ENCODE peak calls at places on chromosomes 1 and 21, in four cellular contexts. C is NCI-H1092; F is stimulated activated CD4-positive, alpha-beta T cell treated with anti-CD3 and anti-CD28 coated beads, Interleukin-2, amount 100 ng/mL, for 48 hours; B is G401. M is an unnamed sample.
A peak's percentile ranks its signal among the peaks of the same experiment; 100 is the strongest.

GRCh38 chr1:223258751-223259177 is 105.2 kb downstream of the SUSD4 start:
- DNase-seq in C (no peak), F (no peak), B (no peak), M (no peak)

GRCh38 chr1:230868736-230869385 is 540 bp upstream of the C1orf198 start:
- DNase-seq in B (peak; percentile 41), C (peak; percentile 38), F (no peak), M (peak; percentile 69)

GRCh38 chr1:161082996-161083742 is 6.2 kb downstream of the NECTIN4 start:
- DNase-seq in B (no peak), C (no peak), F (no peak), M (no peak)

GRCh38 chr1:192186197-192186596 is 27.9 kb downstream of the RGS18 start:
- DNase-seq in C (no peak), B (no peak), F (no peak), M (no peak)

GRCh38 chr1:84722794-84723193 is 32.5 kb upstream of the SSX2IP start:
- DNase-seq in C (no peak), F (no peak), B (no peak), M (no peak)

GRCh38 chr1:185965870-185966269 is 231.7 kb downstream of the HMCN1 start:
- DNase-seq in F (no peak), B (no peak), C (no peak), M (no peak)

GRCh38 chr1:13749543-13750307 is 49.7 kb downstream of the PRDM2 start:
- DNase-seq in C (peak; percentile 40), B (peak; percentile 21), F (peak; percentile 48), M (peak; percentile 85)

GRCh38 chr1:166956872-166957271 is 18.5 kb downstream of the ILDR2 start:
- DNase-seq in F (no peak), B (no peak), C (no peak), M (no peak)

GRCh38 chr1:228101994-228102790 is 933 bp downstream of the C1orf35 start:
- DNase-seq in C (no peak), F (no peak), B (no peak), M (peak; percentile 77)

GRCh38 chr1:239169276-239169675 is 217.1 kb upstream of the CHRM3 start:
- DNase-seq in C (no peak), F (no peak), B (no peak), M (no peak)

GRCh38 chr21:34126269-34126668 is 52.9 kb downstream of the MRPS6 start:
- DNase-seq in C (no peak), F (no peak), B (no peak), M (no peak)

GRCh38 chr1:44297695-44298400 is 57.2 kb downstream of the ERI3 start:
- DNase-seq in B (no peak), F (no peak), C (no peak), M (no peak)

GRCh38 chr1:221712776-221713431 is 29.0 kb downstream of the DUSP10 start:
- DNase-seq in C (no peak), F (peak; percentile 58), B (no peak), M (no peak)

GRCh38 chr1:25484096-25484495 is 53.4 kb downstream of the MACO1 start:
- DNase-seq in F (no peak), B (peak; percentile 86), C (peak; percentile 54), M (no peak)

GRCh38 chr21:25871566-25871965 is 136.8 kb downstream of the GABPA start:
- DNase-seq in B (no peak), F (no peak), C (no peak), M (no peak)

GRCh38 chr1:237736372-237737029 is 154.2 kb downstream of the ZP4 start:
- DNase-seq in B (peak; percentile 10), F (no peak), C (peak; percentile 13), M (no peak)

GRCh38 chr1:208885046-208885445 is 640.9 kb upstream of the PLXNA2 start:
- DNase-seq in B (no peak), F (no peak), C (no peak), M (no peak)

GRCh38 chr1:10793129-10793651 is 3.3 kb downstream of the CASZ1 start:
- DNase-seq in C (no peak), B (peak; percentile 6), F (no peak), M (peak; percentile 84)

M was measured in Peyer's patch.